ENCODE peak calls at places on chromosomes 2 and 18, in seven cellular contexts. U is DND-41, D is gastrocnemius medialis, G is astrocyte of the spinal cord, K is GM12864, B is glutamatergic neuron, J is psoas muscle. Y is an unnamed sample.

GRCh38 chr18:30358545-30358944 is 684.0 kb downstream of the DSC3 start:
- DNase-seq in U (no peak), D (no peak), G (peak; percentile 59), K (no peak), B (no peak), J (no peak), Y (no peak)

GRCh38 chr2:32699151-32699550 is 71.3 kb downstream of the TTC27 start:
- DNase-seq in U (no peak), D (no peak), G (no peak), K (no peak), B (no peak), J (no peak), Y (no peak)

GRCh38 chr2:84894131-84894586 is 11.3 kb upstream of the TMSB10 start:
- DNase-seq in U (no peak), D (no peak), G (no peak), K (no peak), B (no peak), J (no peak), Y (no peak)

GRCh38 chr18:54825626-54826344 is 2.5 kb upstream of the RAB27B start:
- DNase-seq in U (no peak), D (no peak), G (no peak), K (no peak), B (no peak), J (no peak), Y (no peak)

GRCh38 chr18:7566587-7567486 is at the start of gene PTPRM:
- DNase-seq in U (no peak), D (peak; percentile 93), G (peak; percentile 78), K (no peak), B (peak; percentile 80), J (peak; percentile 97), Y (peak; percentile 64)

GRCh38 chr2:95525294-95526035 is 40.9 kb upstream of the TRIM43B start:
- DNase-seq in U (no peak), D (no peak), G (no peak), K (no peak), B (no peak), J (peak; percentile 61), Y (no peak)

GRCh38 chr2:105042189-105042588 is 4.3 kb downstream of the MRPS9 start:
- DNase-seq in U (no peak), D (no peak), G (no peak), K (no peak), B (peak; percentile 28), J (no peak), Y (no peak)

GRCh38 chr2:168742258-168742932 is 60.0 kb upstream of the NOSTRIN start:
- DNase-seq in U (no peak), D (no peak), G (no peak), K (no peak), B (no peak), J (no peak), Y (no peak)

GRCh38 chr2:155169317-155169716 is 470.8 kb downstream of the KCNJ3 start:
- DNase-seq in U (no peak), D (no peak), G (no peak), K (no peak), B (peak; percentile 22), J (no peak), Y (no peak)

GRCh38 chr2:43391877-43392214 is 165.4 kb upstream of the ZFP36L2 start:
- DNase-seq in U (no peak), D (no peak), G (peak; percentile 70), K (no peak), B (no peak), J (no peak), Y (peak; percentile 7)

GRCh38 chr2:86025976-86026743 is 79.5 kb downstream of the POLR1A start:
- DNase-seq in U (no peak), D (no peak), G (no peak), K (no peak), B (no peak), J (peak; percentile 48), Y (no peak)

GRCh38 chr2:64945973-64946736 is 43.0 kb upstream of the SLC1A4 start:
- DNase-seq in U (peak; percentile 88), D (no peak), G (peak; percentile 17), K (peak; percentile 72), B (no peak), J (no peak), Y (no peak)

GRCh38 chr2:219294356-219295351 is 14.5 kb downstream of the PTPRN start:
- DNase-seq in U (peak; percentile 82), D (peak; percentile 64), G (peak; percentile 77), K (peak; percentile 73), B (peak; percentile 87), J (peak; percentile 93), Y (peak; percentile 53)

GRCh38 chr2:201362396-201362795 is 5.3 kb upstream of the FLACC1 start:
- DNase-seq in U (no peak), D (no peak), G (peak; percentile 19), K (no peak), B (no peak), J (no peak), Y (peak; percentile 34)

GRCh38 chr2:191935247-191935646 is 88.4 kb upstream of the CAVIN2 start:
- DNase-seq in U (no peak), D (no peak), G (no peak), K (no peak), B (peak; percentile 51), J (no peak), Y (no peak)

GRCh38 chr2:43135583-43135982 is 90.8 kb downstream of the ZFP36L2 start:
- DNase-seq in U (no peak), D (no peak), G (no peak), K (no peak), B (no peak), J (no peak), Y (no peak)

GRCh38 chr2:233051241-233052149 is 8.6 kb upstream of the INPP5D start:
- DNase-seq in U (no peak), D (no peak), G (peak; percentile 66), K (no peak), B (no peak), J (peak; percentile 79), Y (no peak)

GRCh38 chr2:217069263-217070042 is 209.6 kb upstream of the TNP1 start:
- DNase-seq in U (no peak), D (no peak), G (no peak), K (no peak), B (no peak), J (no peak), Y (no peak)

GRCh38 chr2:223601932-223602676 is at the start of gene SCG2:
- DNase-seq in U (peak; percentile 81), D (peak; percentile 14), G (peak; percentile 96), K (no peak), B (peak; percentile 78), J (peak; percentile 76), Y (peak; percentile 89)

GRCh38 chr2:18930977-18931376 is 341.6 kb upstream of the NT5C1B start:
- DNase-seq in U (no peak), D (no peak), G (peak; percentile 45), K (no peak), B (no peak), J (no peak), Y (no peak)

GRCh38 chr2:213020268-213020667 is 131.1 kb downstream of the IKZF2 start:
- DNase-seq in U (no peak), D (no peak), G (no peak), K (no peak), B (no peak), J (no peak), Y (no peak)

GRCh38 chr2:74261204-74261864 is 62.9 kb downstream of the MTHFD2 start:
- DNase-seq in U (no peak), D (no peak), G (peak; percentile 12), K (no peak), B (peak; percentile 41), J (no peak), Y (peak; percentile 45)

GRCh38 chr18:37564796-37565137 is 831 bp downstream of the CELF4 start:
- DNase-seq in U (peak; percentile 7), D (peak; percentile 12), G (peak; percentile 38), K (no peak), B (no peak), J (peak; percentile 71), Y (no peak)

GRCh38 chr2:185608799-185609198 is 129.8 kb upstream of the FSIP2 start:
- DNase-seq in U (no peak), D (no peak), G (peak; percentile 27), K (no peak), B (no peak), J (no peak), Y (no peak)
- TF ChIP-seq CTCF in U (no peak), D (no peak), G (peak; percentile 32), K (no peak), B (no peak), J (no peak), Y (no peak)

DNA sequence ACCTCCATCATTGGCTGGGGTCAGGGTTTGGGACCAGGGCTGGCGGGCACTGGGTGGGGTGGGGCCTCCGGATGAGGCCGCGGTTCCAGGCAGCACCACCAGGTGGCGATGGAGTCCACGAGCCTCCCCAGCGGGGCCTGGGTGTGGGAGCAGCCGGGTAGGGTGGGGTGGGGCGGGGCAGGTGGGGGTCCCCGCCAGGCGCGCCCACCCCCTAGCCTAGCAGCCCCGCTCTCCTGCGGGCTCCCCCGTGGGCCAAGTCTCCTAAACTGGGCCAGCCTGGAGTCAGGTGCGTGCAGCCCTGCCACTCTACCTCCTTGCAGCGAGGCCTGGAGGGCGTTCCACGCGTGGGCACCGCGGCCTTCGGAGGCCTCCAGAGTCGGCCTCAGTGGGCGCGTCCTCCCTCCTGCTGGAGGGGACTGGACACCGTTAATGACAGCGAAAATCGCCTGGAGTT is 187.5 kb downstream of the TWIST2 start:
- DNase-seq in U (peak; percentile 68), D (no peak), G (no peak), K (no peak), B (peak; percentile 76), J (peak; percentile 83), Y (no peak)
- TF ChIP-seq CTCF in U (peak; percentile 75), D (peak; percentile 98), G (peak; percentile 85), K (peak; percentile 82), B (peak; percentile 92), J (peak; percentile 86), Y (peak; percentile 94)

DNA sequence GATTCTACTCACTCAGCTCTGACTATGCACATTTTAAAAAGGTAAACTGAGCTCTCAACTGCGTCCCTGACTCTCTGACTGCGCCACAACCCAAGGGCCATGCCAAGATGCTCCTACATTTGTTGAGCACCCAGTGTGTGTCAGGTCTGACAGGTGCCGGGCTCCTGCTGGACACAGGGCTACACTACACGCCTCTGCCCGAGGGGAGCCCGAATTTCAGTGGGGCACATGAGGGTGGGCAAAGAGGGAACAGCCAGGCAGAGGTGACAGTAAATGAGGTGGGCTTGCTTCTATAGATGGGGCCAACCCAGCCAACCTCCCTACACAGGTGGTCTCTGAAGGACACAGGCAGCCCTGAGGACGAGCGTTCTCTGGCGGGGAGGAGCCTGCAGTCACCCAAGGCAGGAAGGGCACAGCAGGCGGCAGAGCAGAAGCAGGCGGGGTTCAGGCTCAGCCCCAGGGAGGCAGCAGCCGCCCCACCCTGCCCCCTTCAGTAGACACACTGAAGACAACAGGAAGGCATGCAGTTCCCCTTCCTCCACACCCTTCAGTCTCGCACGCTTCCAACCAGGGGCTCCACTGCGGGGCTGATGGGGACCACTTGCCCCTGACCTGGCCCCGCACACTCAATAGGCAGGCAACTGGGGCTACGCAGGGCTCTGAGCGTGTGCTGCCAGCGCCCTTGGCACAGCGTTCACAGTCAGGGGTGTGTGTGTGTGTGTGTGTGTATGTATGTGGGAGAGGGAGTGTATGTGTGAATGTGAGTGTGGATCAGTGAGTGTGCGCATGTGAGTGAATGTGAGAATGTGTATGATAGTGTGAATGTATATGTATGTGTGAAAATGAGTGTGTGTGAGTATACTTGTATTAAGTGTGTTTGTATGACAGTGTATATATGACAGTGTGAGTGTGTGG is 98.4 kb downstream of the UXS1 start:
- DNase-seq in U (peak; percentile 81), D (no peak), G (no peak), K (no peak), B (no peak), J (no peak), Y (no peak)
- TF ChIP-seq CTCF in U (no peak), D (no peak), G (no peak), K (no peak), B (peak; percentile 12), J (no peak), Y (no peak)

GRCh38 chr2:141554810-141555209 is 576.0 kb downstream of the LRP1B start:
- DNase-seq in U (peak; percentile 48), D (no peak), G (peak; percentile 63), K (no peak), B (no peak), J (no peak), Y (peak; percentile 8)
- TF ChIP-seq CTCF in U (peak; percentile 83), D (no peak), G (peak; percentile 67), K (peak; percentile 65), B (no peak), J (no peak), Y (peak; percentile 65)